ENCODE peak calls at places on chromosomes 11 and 22, in six cellular contexts. C is posterior cingulate gyrus, X is GM23248, E is nucleus accumbens, Y is smooth muscle cell of the brain vasculature, U is IMR-90. Z is an unnamed sample.

GRCh38 chr11:95364324-95365295 is 133.6 kb upstream of the SESN3 start:
- DNase-seq in Y (no peak), E (no peak), U (no peak), X (peak), C (no peak), Z (no peak)

GRCh38 chr11:14112721-14113120 is 150.2 kb downstream of the SPON1 start:
- DNase-seq in Y (no peak), C (no peak), X (no peak), E (no peak), U (no peak), Z (no peak)

GRCh38 chr11:69865707-69866106 is 46.5 kb upstream of the FGF3 start:
- DNase-seq in E (no peak), Y (no peak), X (no peak), U (no peak), C (no peak), Z (no peak)

GRCh38 chr22:36546092-36546804 is 17.3 kb upstream of the EIF3D start:
- DNase-seq in X (peak), Y (no peak), C (peak), U (peak), E (peak), Z (no peak)

GRCh38 chr11:17954395-17955252 is 58.2 kb downstream of the SERGEF start:
- DNase-seq in C (peak), Y (no peak), X (peak), E (no peak), U (peak), Z (no peak)

GRCh38 chr22:29004647-29005371 is 56.8 kb downstream of the C22orf31 start:
- DNase-seq in Y (peak), U (peak), C (peak), E (peak), X (no peak), Z (no peak)

GRCh38 chr11:109320595-109320994 is 101.4 kb upstream of the C11orf87 start:
- DNase-seq in E (no peak), X (peak), Y (no peak), C (no peak), U (peak), Z (no peak)

GRCh38 chr11:95095858-95096587 is 6.4 kb downstream of the ENDOD1 start:
- DNase-seq in Y (no peak), C (no peak), X (peak), E (no peak), U (peak), Z (no peak)

GRCh38 chr11:93623179-93623578 is 38.3 kb upstream of the CEP295 start:
- DNase-seq in E (no peak), U (no peak), C (no peak), X (no peak), Y (no peak), Z (no peak)

GRCh38 chr11:90286640-90287039 is 63.8 kb upstream of the CHORDC1 start:
- DNase-seq in E (no peak), Y (no peak), C (no peak), X (no peak), U (no peak), Z (no peak)

GRCh38 chr22:17883356-17883755 is 109.1 kb upstream of the BID start:
- DNase-seq in E (no peak), Y (no peak), C (no peak), X (no peak), U (no peak), Z (no peak)

GRCh38 chr11:73257342-73258103 is 14.6 kb upstream of the P2RY6 start:
- DNase-seq in U (peak), Y (no peak), X (peak), C (no peak), E (peak), Z (peak)

GRCh38 chr22:50261615-50262459 is at the start of gene MAPK12:
- DNase-seq in U (no peak), Y (no peak), X (peak), E (no peak), C (no peak), Z (no peak)

GRCh38 chr11:108496643-108497256 is 1.4 kb downstream of the POGLUT3 start:
- DNase-seq in E (no peak), U (peak), X (peak), Y (no peak), C (no peak), Z (no peak)

GRCh38 chr11:120034176-120034575 is 103.7 kb downstream of the TRIM29 start:
- DNase-seq in X (no peak), E (no peak), U (no peak), C (no peak), Y (no peak), Z (no peak)

GRCh38 chr11:111260761-111261160 is 15.2 kb downstream of the POU2AF2 start:
- DNase-seq in C (no peak), E (no peak), Y (no peak), X (no peak), U (no peak), Z (no peak)

GRCh38 chr11:127052420-127052819 is 51.9 kb upstream of the KIRREL3 start:
- DNase-seq in C (no peak), X (peak), U (no peak), E (no peak), Y (no peak), Z (no peak)

GRCh38 chr22:29630180-29630498 is 26.7 kb downstream of the NF2 start:
- DNase-seq in X (no peak), E (no peak), U (no peak), Y (no peak), C (no peak), Z (no peak)

Z was measured in HFF-Myc.